ENCODE peak calls at places on chromosomes 12 and 14, in ten cellular contexts. One of them, this sample, is unnamed.

GRCh38 chr12:9651265-9651729 is 18.2 kb upstream of the CLEC2D start:
- DNase-seq in NCI-H2171: no peak
- DNase-seq in AG08395: peak
- DNase-seq in GM12865: peak
- DNase-seq in bronchial epithelial cell: peak
- DNase-seq in islet precursor cell: no peak
- DNase-seq in AG08396: no peak
- DNase-seq in nucleus accumbens: no peak
- DNase-seq in HFFc6: peak
- DNase-seq in GM03348: peak
- DNase-seq in this sample: no peak

GRCh38 chr12:112822056-112822455 is 30.5 kb downstream of the RPH3A start:
- DNase-seq in bronchial epithelial cell: peak
- DNase-seq in AG08396: no peak
- DNase-seq in nucleus accumbens: no peak
- DNase-seq in islet precursor cell: peak
- DNase-seq in HFFc6: no peak
- DNase-seq in GM03348: no peak
- DNase-seq in NCI-H2171: peak
- DNase-seq in AG08395: no peak
- DNase-seq in GM12865: no peak
- DNase-seq in this sample: no peak

GRCh38 chr12:78208106-78208505 is 377.4 kb downstream of the NAV3 start:
- DNase-seq in HFFc6: no peak
- DNase-seq in NCI-H2171: no peak
- DNase-seq in bronchial epithelial cell: peak
- DNase-seq in GM12865: no peak
- DNase-seq in GM03348: no peak
- DNase-seq in AG08395: no peak
- DNase-seq in AG08396: no peak
- DNase-seq in nucleus accumbens: no peak
- DNase-seq in islet precursor cell: no peak
- DNase-seq in this sample: no peak

GRCh38 chr14:60311417-60311816 is 62.4 kb downstream of the PPM1A start:
- DNase-seq in nucleus accumbens: no peak
- DNase-seq in GM12865: no peak
- DNase-seq in AG08396: no peak
- DNase-seq in NCI-H2171: no peak
- DNase-seq in HFFc6: peak
- DNase-seq in bronchial epithelial cell: no peak
- DNase-seq in AG08395: peak
- DNase-seq in islet precursor cell: no peak
- DNase-seq in GM03348: no peak
- DNase-seq in this sample: no peak

GRCh38 chr14:103316723-103317122 is 17.3 kb upstream of the EIF5 start:
- DNase-seq in islet precursor cell: no peak
- DNase-seq in GM12865: no peak
- DNase-seq in nucleus accumbens: no peak
- DNase-seq in bronchial epithelial cell: no peak
- DNase-seq in HFFc6: no peak
- DNase-seq in AG08395: no peak
- DNase-seq in NCI-H2171: no peak
- DNase-seq in AG08396: no peak
- DNase-seq in GM03348: no peak
- DNase-seq in this sample: no peak

GRCh38 chr14:71261206-71261605 is 353.9 kb downstream of the PCNX1 start:
- DNase-seq in AG08395: no peak
- DNase-seq in HFFc6: peak
- DNase-seq in AG08396: no peak
- DNase-seq in islet precursor cell: no peak
- DNase-seq in nucleus accumbens: no peak
- DNase-seq in GM03348: no peak
- DNase-seq in bronchial epithelial cell: no peak
- DNase-seq in GM12865: no peak
- DNase-seq in NCI-H2171: no peak
- DNase-seq in this sample: no peak

GRCh38 chr14:74955229-74955999 is at the start of gene PGF:
- DNase-seq in GM12865: no peak
- DNase-seq in islet precursor cell: peak
- DNase-seq in GM03348: peak
- DNase-seq in AG08395: peak
- DNase-seq in nucleus accumbens: peak
- DNase-seq in AG08396: peak
- DNase-seq in bronchial epithelial cell: peak
- DNase-seq in NCI-H2171: peak
- DNase-seq in HFFc6: no peak
- DNase-seq in this sample: no peak

GRCh38 chr12:53538209-53538689 is 31.0 kb upstream of the NPFF start:
- DNase-seq in nucleus accumbens: no peak
- DNase-seq in bronchial epithelial cell: peak
- DNase-seq in NCI-H2171: no peak
- DNase-seq in HFFc6: no peak
- DNase-seq in GM12865: no peak
- DNase-seq in GM03348: peak
- DNase-seq in AG08395: peak
- DNase-seq in islet precursor cell: peak
- DNase-seq in AG08396: peak
- DNase-seq in this sample: no peak

GRCh38 chr14:72651081-72651480 is 242.8 kb downstream of the DPF3 start:
- DNase-seq in HFFc6: no peak
- DNase-seq in GM12865: no peak
- DNase-seq in nucleus accumbens: no peak
- DNase-seq in GM03348: peak
- DNase-seq in NCI-H2171: no peak
- DNase-seq in islet precursor cell: no peak
- DNase-seq in AG08395: peak
- DNase-seq in AG08396: no peak
- DNase-seq in bronchial epithelial cell: no peak
- DNase-seq in this sample: no peak

GRCh38 chr14:90900712-90901111 is 84.5 kb upstream of the TTC7B start:
- DNase-seq in bronchial epithelial cell: peak
- DNase-seq in HFFc6: no peak
- DNase-seq in islet precursor cell: no peak
- DNase-seq in NCI-H2171: peak
- DNase-seq in nucleus accumbens: no peak
- DNase-seq in GM12865: no peak
- DNase-seq in GM03348: peak
- DNase-seq in AG08396: no peak
- DNase-seq in AG08395: no peak
- DNase-seq in this sample: no peak

GRCh38 chr12:119036878-119037493 is 55.6 kb downstream of the SRRM4 start:
- DNase-seq in HFFc6: no peak
- DNase-seq in GM12865: peak
- DNase-seq in islet precursor cell: peak
- DNase-seq in AG08396: peak
- DNase-seq in bronchial epithelial cell: no peak
- DNase-seq in AG08395: no peak
- DNase-seq in nucleus accumbens: peak
- DNase-seq in GM03348: peak
- DNase-seq in NCI-H2171: no peak
- DNase-seq in this sample: no peak

GRCh38 chr14:74438351-74438915 is 12.4 kb upstream of the SYNDIG1L start:
- DNase-seq in NCI-H2171: no peak
- DNase-seq in nucleus accumbens: no peak
- DNase-seq in GM12865: no peak
- DNase-seq in AG08395: no peak
- DNase-seq in bronchial epithelial cell: no peak
- DNase-seq in AG08396: peak
- DNase-seq in GM03348: no peak
- DNase-seq in islet precursor cell: peak
- DNase-seq in HFFc6: no peak
- DNase-seq in this sample: no peak

GRCh38 chr12:57454566-57455373 is at the start of gene INHBE:
- DNase-seq in bronchial epithelial cell: no peak
- DNase-seq in islet precursor cell: peak
- DNase-seq in AG08396: peak
- DNase-seq in NCI-H2171: peak
- DNase-seq in GM12865: no peak
- DNase-seq in GM03348: peak
- DNase-seq in HFFc6: peak
- DNase-seq in nucleus accumbens: no peak
- DNase-seq in AG08395: peak
- DNase-seq in this sample: no peak

GRCh38 chr12:4191149-4191548 is 82.4 kb upstream of the CCND2 start:
- DNase-seq in AG08395: no peak
- DNase-seq in NCI-H2171: no peak
- DNase-seq in HFFc6: no peak
- DNase-seq in GM03348: no peak
- DNase-seq in AG08396: no peak
- DNase-seq in bronchial epithelial cell: no peak
- DNase-seq in islet precursor cell: no peak
- DNase-seq in nucleus accumbens: no peak
- DNase-seq in GM12865: no peak
- DNase-seq in this sample: no peak

GRCh38 chr12:2169964-2170363 is 117.2 kb downstream of the CACNA1C start:
- DNase-seq in AG08396: no peak
- DNase-seq in bronchial epithelial cell: no peak
- DNase-seq in NCI-H2171: no peak
- DNase-seq in GM12865: no peak
- DNase-seq in HFFc6: peak
- DNase-seq in AG08395: peak
- DNase-seq in GM03348: peak
- DNase-seq in islet precursor cell: no peak
- DNase-seq in nucleus accumbens: no peak
- DNase-seq in this sample: no peak

GRCh38 chr12:95238150-95238549 is 20.5 kb downstream of the VEZT start:
- DNase-seq in nucleus accumbens: no peak
- DNase-seq in AG08395: no peak
- DNase-seq in bronchial epithelial cell: no peak
- DNase-seq in HFFc6: no peak
- DNase-seq in NCI-H2171: no peak
- DNase-seq in islet precursor cell: no peak
- DNase-seq in GM12865: no peak
- DNase-seq in GM03348: no peak
- DNase-seq in AG08396: no peak
- DNase-seq in this sample: no peak

GRCh38 chr14:85263916-85264315 is 266.0 kb upstream of the FLRT2 start:
- DNase-seq in GM12865: no peak
- DNase-seq in HFFc6: no peak
- DNase-seq in nucleus accumbens: no peak
- DNase-seq in AG08396: no peak
- DNase-seq in AG08395: no peak
- DNase-seq in islet precursor cell: no peak
- DNase-seq in bronchial epithelial cell: no peak
- DNase-seq in NCI-H2171: no peak
- DNase-seq in GM03348: no peak
- DNase-seq in this sample: no peak